ENCODE peak calls at places on chromosomes 16 and 17, in four cellular contexts. Y is body of pancreas, U is WTC11, I is psoas muscle. V is an unnamed sample.
A peak's percentile ranks its signal among the peaks of the same experiment; 100 is the strongest.

GRCh38 chr16:23486480-23486879 is 23.8 kb downstream of the GGA2 start:
- DNase-seq in Y (peak; percentile 55), U (no peak), I (no peak), V (no peak)

GRCh38 chr16:67263201-67263600 is 14.4 kb downstream of the SLC9A5 start:
- DNase-seq in Y (no peak), U (no peak), I (peak; percentile 15), V (no peak)

GRCh38 chr16:79042886-79043285 is 557.7 kb downstream of the MAF start:
- DNase-seq in Y (no peak), U (no peak), I (no peak), V (no peak)

GRCh38 chr16:69326172-69326873 is 4.1 kb downstream of the PDF start:
- DNase-seq in Y (peak; percentile 48), U (no peak), I (peak; percentile 68), V (no peak)

GRCh38 chr17:7083592-7083991 is 3.5 kb upstream of the CLEC10A start:
- DNase-seq in Y (no peak), U (no peak), I (no peak), V (no peak)

GRCh38 chr17:59839646-59840328 is 53.0 kb downstream of the TUBD1 start:
- DNase-seq in Y (no peak), U (no peak), I (no peak), V (no peak)

GRCh38 chr17:8300629-8301242 is 5.5 kb upstream of the SLC25A35 start:
- DNase-seq in Y (peak; percentile 70), U (peak; percentile 57), I (peak; percentile 72), V (peak; percentile 78)

GRCh38 chr16:29925173-29925804 is 737 bp downstream of the KCTD13 start:
- DNase-seq in Y (no peak), U (no peak), I (no peak), V (no peak)

GRCh38 chr17:34366529-34367107 is 3.6 kb upstream of the CCL1 start:
- DNase-seq in Y (no peak), U (no peak), I (no peak), V (no peak)

GRCh38 chr16:65754799-65755691 is 611.4 kb upstream of the CDH5 start:
- DNase-seq in Y (no peak), U (no peak), I (no peak), V (no peak)

GRCh38 chr17:42346473-42346872 is 41.8 kb downstream of the STAT3 start:
- DNase-seq in Y (no peak), U (no peak), I (no peak), V (no peak)

DNA sequence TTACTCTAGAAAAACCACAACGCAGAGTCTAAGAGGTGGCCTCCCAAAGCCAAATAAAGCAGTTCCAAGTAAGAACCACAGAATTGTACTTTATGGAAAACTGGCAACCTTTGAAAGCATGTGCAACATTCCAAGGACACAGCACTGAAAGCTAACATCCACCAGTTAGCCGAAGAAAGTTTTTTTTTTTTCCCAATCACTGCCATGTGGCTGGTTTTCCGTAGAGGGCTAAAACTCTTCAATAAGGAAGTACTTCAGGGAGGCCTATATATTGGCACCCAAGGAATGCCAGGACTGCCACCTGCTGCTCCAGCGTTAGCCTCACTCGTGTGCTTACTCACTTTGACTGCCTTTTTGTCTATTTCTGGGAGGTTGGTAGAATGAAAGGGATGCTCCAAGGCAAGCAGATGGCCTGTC is 25.2 kb downstream of the CEP95 start:
- DNase-seq in Y (no peak), U (no peak), I (no peak), V (no peak)
- TF ChIP-seq CTCF in Y (no peak), U (no peak), I (no peak), V (no peak)

DNA sequence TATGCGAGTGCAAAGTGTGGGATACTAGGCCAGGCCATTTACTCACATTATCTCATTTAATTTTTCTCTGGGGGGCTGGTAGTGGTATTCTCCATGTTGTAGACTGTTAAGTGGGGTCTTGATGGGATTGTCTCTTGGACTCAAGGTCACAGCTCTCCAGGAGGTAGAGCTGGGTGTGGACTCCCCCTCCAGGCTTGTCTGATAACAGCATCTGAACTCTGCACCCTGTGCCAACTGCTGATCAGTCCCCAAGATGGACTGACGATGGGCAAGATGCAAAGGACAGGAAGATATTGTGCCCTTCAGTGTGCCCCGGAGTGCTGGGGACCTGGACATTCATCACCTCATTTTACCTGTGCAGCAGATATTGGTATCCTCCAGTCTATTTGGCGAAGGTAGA is 147.8 kb downstream of the MSI2 start:
- DNase-seq in Y (no peak), U (no peak), I (no peak), V (no peak)
- TF ChIP-seq CTCF in Y (no peak), U (no peak), I (no peak), V (peak; percentile 31)

GRCh38 chr16:13772782-13773181 is 147.2 kb upstream of the ERCC4 start:
- DNase-seq in Y (no peak), U (no peak), I (no peak), V (no peak)

GRCh38 chr16:13766334-13766733 is 153.6 kb upstream of the ERCC4 start:
- DNase-seq in Y (no peak), U (no peak), I (no peak), V (no peak)

GRCh38 chr16:13770436-13770835 is 149.5 kb upstream of the ERCC4 start:
- DNase-seq in Y (no peak), U (no peak), I (no peak), V (no peak)

GRCh38 chr16:13767215-13767614 is 152.7 kb upstream of the ERCC4 start:
- DNase-seq in Y (no peak), U (no peak), I (no peak), V (no peak)
- TF ChIP-seq CTCF in Y (no peak), U (no peak), I (peak; percentile 23), V (peak; percentile 41)

GRCh38 chr16:31696968-31697743 is 169.5 kb downstream of the AHSP start:
- DNase-seq in Y (no peak), U (no peak), I (no peak), V (no peak)
- TF ChIP-seq CTCF in Y (no peak), U (peak; percentile 30), I (peak; percentile 18), V (peak; percentile 51)

GRCh38 chr16:49857423-49858181 is 1.7 kb upstream of the ZNF423 start:
- DNase-seq in Y (peak; percentile 83), U (peak; percentile 85), I (peak; percentile 87), V (peak; percentile 39)
- TF ChIP-seq CTCF in Y (peak; percentile 71), U (peak; percentile 98), I (peak; percentile 93), V (peak; percentile 67)